ENCODE peak calls at places on chromosomes 1 and 21, in eight cellular contexts. A, Y, R, V, S, H, L and P are unnamed samples.

GRCh38 chr1:55720243-55720642 is 505.1 kb upstream of the USP24 start:
- DNase-seq in A (no peak), Y (no peak), R (no peak), V (peak), S (peak), H (peak), L (no peak), P (no peak)

GRCh38 chr1:51158263-51158662 is 56.2 kb downstream of the C1orf185 start:
- DNase-seq in A (no peak), Y (no peak), R (no peak), V (no peak), S (no peak), H (no peak), L (no peak), P (no peak)

GRCh38 chr21:42515708-42516502 is 2.3 kb downstream of the SLC37A1 start:
- DNase-seq in A (no peak), Y (no peak), R (peak), V (no peak), S (no peak), H (peak), L (no peak), P (no peak)

GRCh38 chr1:21884456-21885235 is 52.5 kb downstream of the HSPG2 start:
- DNase-seq in A (no peak), Y (no peak), R (no peak), V (no peak), S (no peak), H (no peak), L (no peak), P (no peak)

GRCh38 chr1:207959141-207959825 is 48.4 kb upstream of the CD34 start:
- DNase-seq in A (peak), Y (no peak), R (no peak), V (peak), S (peak), H (peak), L (no peak), P (peak)

GRCh38 chr21:46628868-46629267 is 6.6 kb upstream of the PRMT2 start:
- DNase-seq in A (no peak), Y (no peak), R (no peak), V (no peak), S (no peak), H (no peak), L (no peak), P (no peak)

GRCh38 chr21:19400223-19400770 is 996.7 kb upstream of the TMPRSS15 start:
- DNase-seq in A (no peak), Y (no peak), R (no peak), V (no peak), S (no peak), H (no peak), L (no peak), P (no peak)

GRCh38 chr1:212034516-212035122 is 738 bp downstream of the INTS7 start:
- DNase-seq in A (no peak), Y (no peak), R (no peak), V (no peak), S (no peak), H (no peak), L (no peak), P (no peak)

GRCh38 chr1:179938752-179939151 is 15.9 kb upstream of the CEP350 start:
- DNase-seq in A (no peak), Y (no peak), R (peak), V (no peak), S (no peak), H (no peak), L (no peak), P (no peak)

GRCh38 chr21:26842976-26843911 is 2.0 kb downstream of the ADAMTS1 start:
- DNase-seq in A (peak), Y (peak), R (peak), V (peak), S (peak), H (peak), L (peak), P (peak)

GRCh38 chr1:44019398-44020044 is 11.7 kb downstream of the SLC6A9 start:
- DNase-seq in A (no peak), Y (no peak), R (no peak), V (no peak), S (peak), H (no peak), L (no peak), P (no peak)

GRCh38 chr1:184753608-184754478 is 815 bp downstream of the EDEM3 start:
- DNase-seq in A (no peak), Y (no peak), R (peak), V (peak), S (peak), H (no peak), L (peak), P (peak)

GRCh38 chr1:93753766-93754763 is 72.4 kb upstream of the BCAR3 start:
- DNase-seq in A (no peak), Y (peak), R (peak), V (no peak), S (no peak), H (peak), L (no peak), P (peak)

GRCh38 chr21:31397939-31398338 is 53.9 kb upstream of the TIAM1 start:
- DNase-seq in A (no peak), Y (no peak), R (no peak), V (no peak), S (peak), H (no peak), L (no peak), P (no peak)

GRCh38 chr1:227891955-227892871 is 55.5 kb downstream of the WNT9A start:
- DNase-seq in A (no peak), Y (no peak), R (no peak), V (peak), S (peak), H (no peak), L (peak), P (no peak)

GRCh38 chr1:39238476-39238875 is 34.0 kb downstream of the MACF1 start:
- DNase-seq in A (no peak), Y (no peak), R (peak), V (no peak), S (no peak), H (no peak), L (no peak), P (peak)

GRCh38 chr1:65948609-65949229 is 156.0 kb downstream of the PDE4B start:
- DNase-seq in A (no peak), Y (no peak), R (peak), V (no peak), S (no peak), H (no peak), L (no peak), P (peak)

GRCh38 chr1:54273837-54274192 is 73.8 kb downstream of the MRPL37 start:
- DNase-seq in A (no peak), Y (no peak), R (no peak), V (no peak), S (peak), H (no peak), L (no peak), P (peak)

GRCh38 chr1:16204634-16205332 is 7.7 kb downstream of the ARHGEF19 start:
- DNase-seq in A (no peak), Y (no peak), R (peak), V (peak), S (peak), H (no peak), L (no peak), P (no peak)

GRCh38 chr1:28280961-28281360 is 21.6 kb downstream of the SESN2 start:
- DNase-seq in A (no peak), Y (no peak), R (no peak), V (no peak), S (no peak), H (no peak), L (no peak), P (no peak)

GRCh38 chr1:108881369-108881768 is 4.6 kb downstream of the GPSM2 start:
- DNase-seq in A (no peak), Y (no peak), R (peak), V (no peak), S (no peak), H (no peak), L (no peak), P (no peak)

DNA sequence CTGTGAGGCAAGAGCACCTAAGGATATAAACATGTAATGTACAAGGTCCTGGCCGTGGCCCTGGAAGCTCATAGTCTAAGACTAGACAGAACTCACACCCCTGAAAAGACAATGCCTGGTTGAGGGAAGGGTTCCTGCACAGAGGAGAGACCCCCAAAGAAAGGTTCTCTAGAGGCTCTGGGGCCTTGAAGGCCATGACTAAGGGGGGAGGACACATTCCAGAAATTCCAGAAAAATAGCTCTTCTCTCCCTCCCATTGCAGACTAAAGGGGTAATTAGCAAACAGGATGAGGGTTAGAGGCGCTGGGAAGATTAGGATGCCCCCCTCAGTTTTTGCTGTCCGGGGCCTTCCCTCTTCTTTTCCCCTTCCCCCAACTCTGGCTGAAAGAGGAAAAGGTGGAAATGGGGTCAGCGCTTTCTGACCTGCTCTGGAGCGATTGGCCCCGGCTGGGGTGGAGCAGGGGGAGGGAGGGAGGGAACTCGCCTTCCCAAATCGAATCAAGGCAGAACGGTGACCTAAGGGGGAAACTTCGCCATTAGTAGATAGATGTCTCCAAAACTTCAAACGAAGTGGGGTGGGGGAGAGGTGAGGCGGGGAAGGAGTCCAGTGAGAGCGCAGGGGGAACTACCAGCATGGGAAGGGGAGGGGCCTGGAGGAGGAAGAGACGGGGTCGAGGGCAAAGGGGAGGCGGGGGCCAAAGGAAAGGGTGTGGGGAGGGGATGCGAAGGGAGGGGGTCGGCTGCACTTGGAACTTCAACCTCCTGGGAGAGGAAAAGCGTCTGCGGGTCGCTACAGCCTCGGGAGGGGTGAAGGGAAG is 11.8 kb downstream of the PAX7 start:
- DNase-seq in A (no peak), Y (no peak), R (no peak), V (no peak), S (peak), H (no peak), L (no peak), P (no peak)
- H3K4me3 ChIP-seq in A (no peak), Y (no peak), R (no peak), V (no peak), S (peak), H (no peak), L (no peak), P (no peak)

GRCh38 chr21:33362044-33362555 is 37.3 kb downstream of the IFNAR1 start:
- DNase-seq in A (no peak), Y (no peak), R (peak), V (peak), S (peak), H (peak), L (peak), P (no peak)
- TF ChIP-seq CTCF in A (no peak), Y (no peak), R (no peak), V (no peak), S (no peak), H (no peak), L (no peak), P (no peak)

GRCh38 chr1:25903986-25904385 is 2.2 kb downstream of the STMN1 start:
- DNase-seq in A (no peak), Y (no peak), R (no peak), V (no peak), S (no peak), H (no peak), L (no peak), P (no peak)
- H3K4me3 ChIP-seq in A (no peak), Y (peak), R (peak), V (no peak), S (peak), H (no peak), L (no peak), P (peak)

GRCh38 chr1:181423301-181423918 is 59.9 kb upstream of the CACNA1E start:
- DNase-seq in A (no peak), Y (no peak), R (peak), V (peak), S (peak), H (no peak), L (no peak), P (peak)
- TF ChIP-seq CTCF in A (no peak), Y (peak), R (peak), V (no peak), S (peak), H (no peak), L (peak), P (peak)

GRCh38 chr1:32988665-32989064 is 24.1 kb upstream of the RNF19B start:
- DNase-seq in A (no peak), Y (no peak), R (peak), V (no peak), S (no peak), H (peak), L (no peak), P (peak)
- H3K4me3 ChIP-seq in A (peak), Y (no peak), R (peak), V (no peak), S (no peak), H (no peak), L (no peak), P (no peak)

GRCh38 chr1:168783831-168784230 is 54.8 kb upstream of the DPT start:
- DNase-seq in A (no peak), Y (no peak), R (no peak), V (no peak), S (no peak), H (no peak), L (no peak), P (no peak)
- TF ChIP-seq CTCF in A (no peak), Y (no peak), R (no peak), V (no peak), S (no peak), H (no peak), L (no peak), P (no peak)